ENCODE peak calls at places on chromosome 17, in four cellular contexts. One of them, this sample, is unnamed.

GRCh38 chr17:70678889-70679288 is 509.6 kb downstream of the KCNJ2 start:
- DNase-seq in GM12878: no peak
- DNase-seq in K562: no peak
- DNase-seq in HepG2: no peak
- DNase-seq in this sample: no peak

GRCh38 chr17:77869665-77870132 is 88.8 kb upstream of the TNRC6C start:
- DNase-seq in K562: no peak
- DNase-seq in GM12878: peak; percentile 87
- DNase-seq in HepG2: no peak
- DNase-seq in this sample: no peak

GRCh38 chr17:55770220-55770870 is 19.5 kb downstream of the PCTP start:
- DNase-seq in K562: peak; percentile 64
- DNase-seq in HepG2: peak; percentile 68
- DNase-seq in GM12878: no peak
- DNase-seq in this sample: peak; percentile 69

GRCh38 chr17:52170963-52171572 is 12.6 kb upstream of the CA10 start:
- DNase-seq in GM12878: no peak
- DNase-seq in HepG2: peak; percentile 13
- DNase-seq in K562: no peak
- DNase-seq in this sample: peak; percentile 21

GRCh38 chr17:76697702-76698465 is 12.9 kb downstream of the MXRA7 start:
- DNase-seq in K562: peak; percentile 72
- DNase-seq in GM12878: no peak
- DNase-seq in HepG2: no peak
- DNase-seq in this sample: peak; percentile 71

GRCh38 chr17:50918933-50919296 is 52.8 kb upstream of the TOB1 start:
- DNase-seq in HepG2: no peak
- DNase-seq in GM12878: no peak
- DNase-seq in K562: no peak
- DNase-seq in this sample: no peak

GRCh38 chr17:12727881-12728280 is 61.4 kb upstream of the ARHGAP44 start:
- DNase-seq in K562: peak; percentile 15
- DNase-seq in GM12878: no peak
- DNase-seq in HepG2: no peak
- DNase-seq in this sample: no peak

GRCh38 chr17:52536466-52536865 is 378.0 kb upstream of the CA10 start:
- DNase-seq in GM12878: no peak
- DNase-seq in K562: no peak
- DNase-seq in HepG2: no peak
- DNase-seq in this sample: no peak

GRCh38 chr17:76261421-76262215 is 3.5 kb upstream of the UBALD2 start:
- DNase-seq in GM12878: no peak
- DNase-seq in HepG2: no peak
- DNase-seq in K562: no peak
- DNase-seq in this sample: no peak

DNA sequence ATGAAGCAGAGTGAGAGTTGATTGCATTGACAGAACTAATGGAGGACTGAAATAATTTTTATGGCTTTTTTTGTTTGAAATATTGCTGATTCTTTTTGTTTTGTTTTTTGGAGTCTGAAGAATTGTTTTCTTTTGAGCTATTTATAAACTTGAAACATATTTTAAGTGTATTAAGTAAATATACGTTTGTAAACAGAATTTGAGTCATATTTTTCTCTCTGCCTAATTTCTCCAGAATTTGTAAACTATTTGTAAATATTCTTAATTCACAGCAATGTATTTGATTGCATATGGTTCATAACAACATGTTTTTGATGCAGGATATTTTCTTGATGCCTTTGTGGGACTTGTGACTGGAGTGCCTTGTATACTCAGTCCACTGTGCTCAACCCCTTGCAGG is 50.7 kb downstream of the SLFN11 start:
- DNase-seq in HepG2: no peak
- DNase-seq in K562: no peak
- DNase-seq in GM12878: no peak
- DNase-seq in this sample: no peak
- TF ChIP-seq SP1 in HepG2: no peak
- TF ChIP-seq SP1 in K562: no peak
- TF ChIP-seq SP1 in GM12878: no peak
- TF ChIP-seq SP1 in this sample: no peak

DNA sequence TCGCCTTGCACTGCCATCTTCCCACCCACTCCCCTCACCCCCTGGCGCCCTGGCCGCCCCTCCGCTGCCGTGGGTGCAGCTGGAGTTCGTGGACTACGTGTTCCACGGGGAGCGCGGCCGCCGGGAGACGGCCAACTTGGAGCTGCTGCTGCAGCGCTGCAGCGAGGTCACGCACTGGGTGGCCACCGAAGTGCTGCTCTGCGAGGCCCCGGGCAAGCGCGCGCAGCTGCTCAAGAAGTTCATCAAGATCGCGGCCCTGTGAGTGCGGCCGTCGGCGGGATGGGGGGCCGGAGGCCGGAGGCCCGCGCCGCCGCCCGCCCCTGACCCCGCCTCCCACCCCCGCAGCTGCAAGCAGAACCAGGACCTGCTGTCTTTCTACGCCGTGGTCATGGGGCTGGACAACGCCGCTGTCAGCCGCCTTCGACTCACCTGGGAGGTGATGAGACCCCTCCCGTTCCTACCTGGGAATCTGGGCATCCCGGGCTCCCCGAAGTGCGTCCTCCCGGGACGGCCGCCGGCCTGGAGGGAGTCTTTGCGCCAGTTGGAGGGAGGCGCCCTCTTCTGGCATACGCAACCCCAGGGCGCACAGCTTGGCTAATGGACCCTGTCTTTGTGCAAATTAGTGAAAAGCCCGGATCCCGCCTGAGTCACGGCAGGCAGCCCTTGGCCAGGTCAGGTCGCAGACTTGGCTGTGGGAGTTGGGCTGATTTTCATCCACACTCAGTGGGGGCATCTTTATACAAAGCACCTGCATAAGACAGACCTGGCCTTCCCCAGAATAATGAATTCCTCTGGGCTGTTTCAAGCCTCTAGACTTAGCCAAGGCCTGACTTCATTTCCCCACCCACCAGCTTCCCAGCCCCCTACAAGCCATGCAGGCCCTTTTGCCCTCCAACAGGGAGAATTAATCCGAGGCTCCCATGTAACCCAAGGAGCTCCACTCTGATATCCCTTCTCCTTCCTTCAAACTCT is 14.3 kb downstream of the RAPGEFL1 start:
- DNase-seq in GM12878: peak; percentile 30
- DNase-seq in K562: peak; percentile 80
- DNase-seq in HepG2: peak; percentile 71
- DNase-seq in this sample: peak; percentile 57
- TF ChIP-seq BHLHE40 in GM12878: peak; percentile 35
- TF ChIP-seq BHLHE40 in K562: peak; percentile 64
- TF ChIP-seq BHLHE40 in HepG2: no peak
- TF ChIP-seq BHLHE40 in this sample: no peak

GRCh38 chr17:44934745-44935105 is 12.8 kb downstream of the KIF18B start:
- DNase-seq in GM12878: no peak
- DNase-seq in HepG2: no peak
- DNase-seq in K562: no peak
- DNase-seq in this sample: no peak
- TF ChIP-seq SP1 in GM12878: no peak
- TF ChIP-seq SP1 in HepG2: no peak
- TF ChIP-seq SP1 in K562: no peak
- TF ChIP-seq SP1 in this sample: no peak

GRCh38 chr17:80650751-80651173 is 106.1 kb downstream of the RPTOR start:
- DNase-seq in K562: no peak
- DNase-seq in GM12878: no peak
- DNase-seq in HepG2: no peak
- DNase-seq in this sample: no peak

GRCh38 chr17:80647746-80648145 is 103.1 kb downstream of the RPTOR start:
- DNase-seq in GM12878: no peak
- DNase-seq in HepG2: no peak
- DNase-seq in K562: no peak
- DNase-seq in this sample: no peak

GRCh38 chr17:80650339-80650672 is 105.7 kb downstream of the RPTOR start:
- DNase-seq in K562: no peak
- DNase-seq in HepG2: no peak
- DNase-seq in GM12878: no peak
- DNase-seq in this sample: no peak

GRCh38 chr17:80649200-80649644 is 104.6 kb downstream of the RPTOR start:
- DNase-seq in K562: no peak
- DNase-seq in HepG2: no peak
- DNase-seq in GM12878: no peak
- DNase-seq in this sample: no peak

DNA sequence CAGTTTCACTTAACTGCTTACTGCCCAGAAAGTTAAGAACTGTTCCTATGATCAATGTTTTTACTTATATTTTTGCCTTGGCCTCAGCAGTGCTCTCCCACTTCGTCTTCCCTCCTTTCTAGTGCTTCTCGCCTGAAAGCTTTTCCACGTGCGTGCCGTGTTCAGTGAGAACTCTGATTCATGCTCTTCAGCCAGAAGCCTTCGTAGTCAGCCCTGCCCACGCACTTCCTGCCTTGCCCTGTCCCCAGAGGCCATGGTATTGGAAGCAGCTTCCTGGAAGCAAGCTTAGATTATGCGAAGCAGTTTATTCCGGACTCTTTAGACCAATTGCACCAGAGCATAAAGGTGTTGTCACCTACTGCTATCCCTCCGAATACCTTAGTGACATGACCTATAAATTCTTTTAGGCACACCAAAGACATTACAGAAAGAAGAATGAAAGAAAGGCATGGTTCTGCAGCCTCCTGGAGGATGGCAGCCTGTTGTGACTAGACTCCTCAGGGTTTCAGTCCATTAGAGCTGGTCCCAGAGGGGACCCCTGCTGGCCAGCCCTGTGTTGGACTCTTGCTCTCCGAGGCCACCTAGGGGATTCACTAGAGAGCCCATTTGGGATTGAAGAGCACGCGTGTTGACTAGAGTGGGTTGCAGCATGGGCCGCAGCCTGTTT is 105.2 kb downstream of the RPTOR start:
- DNase-seq in HepG2: peak; percentile 77
- DNase-seq in K562: peak; percentile 74
- DNase-seq in GM12878: no peak
- DNase-seq in this sample: peak; percentile 67
- TF ChIP-seq BHLHE40 in HepG2: no peak
- TF ChIP-seq BHLHE40 in K562: peak; percentile 31
- TF ChIP-seq BHLHE40 in GM12878: no peak
- TF ChIP-seq BHLHE40 in this sample: no peak

GRCh38 chr17:41736983-41737679 is 2.7 kb upstream of the HAP1 start:
- DNase-seq in HepG2: no peak
- DNase-seq in GM12878: no peak
- DNase-seq in K562: no peak
- DNase-seq in this sample: no peak
- TF ChIP-seq SP1 in HepG2: no peak
- TF ChIP-seq SP1 in GM12878: no peak
- TF ChIP-seq SP1 in K562: no peak
- TF ChIP-seq SP1 in this sample: no peak